ENCODE peak calls at places on chromosomes 16 and 17, in five cellular contexts. W, Z, A, N and O are unnamed samples.

GRCh38 chr17:39538875-39539274 is 68.8 kb downstream of the NEUROD2 start:
- DNase-seq in W (no peak), Z (no peak), A (no peak), N (no peak), O (no peak)

GRCh38 chr16:89958068-89958467 is 9.5 kb downstream of the DEF8 start:
- DNase-seq in W (peak), Z (no peak), A (no peak), N (no peak), O (no peak)

GRCh38 chr17:30520436-30520835 is 43.2 kb downstream of the GOSR1 start:
- DNase-seq in W (no peak), Z (no peak), A (no peak), N (no peak), O (no peak)

GRCh38 chr17:34725008-34725407 is 145.6 kb downstream of the TMEM132E start:
- DNase-seq in W (no peak), Z (no peak), A (no peak), N (no peak), O (no peak)

GRCh38 chr17:30554839-30555751 is 77.9 kb downstream of the GOSR1 start:
- DNase-seq in W (no peak), Z (no peak), A (no peak), N (no peak), O (peak)

GRCh38 chr16:50326835-50327465 is 41.8 kb downstream of the BRD7 start:
- DNase-seq in W (no peak), Z (peak), A (no peak), N (peak), O (no peak)

GRCh38 chr16:3760518-3760917 is 43.2 kb upstream of the TRAP1 start:
- DNase-seq in W (no peak), Z (no peak), A (peak), N (no peak), O (no peak)

GRCh38 chr17:82923366-82924113 is 83.7 kb upstream of the ZNF750 start:
- DNase-seq in W (no peak), Z (no peak), A (no peak), N (no peak), O (no peak)

GRCh38 chr17:29059281-29059680 is 16.3 kb downstream of the PIPOX start:
- DNase-seq in W (no peak), Z (no peak), A (no peak), N (no peak), O (peak)

GRCh38 chr16:53761967-53762726 is 58.2 kb downstream of the FTO start:
- DNase-seq in W (no peak), Z (no peak), A (no peak), N (no peak), O (no peak)

GRCh38 chr17:42584880-42585279 is 7.4 kb upstream of the PSMC3IP start:
- DNase-seq in W (no peak), Z (no peak), A (no peak), N (no peak), O (no peak)